ENCODE peak calls at places on chromosomes 3 and 15, in four cellular contexts. One of them, this sample, is unnamed.

GRCh38 chr3:10361375-10361774 is 40.5 kb upstream of the SEC13 start:
- DNase-seq in breast epithelium: no peak
- DNase-seq in A549: no peak
- DNase-seq in heart right ventricle: no peak
- DNase-seq in this sample: no peak

GRCh38 chr15:90219421-90220141 is 14.2 kb downstream of the CIB1 start:
- DNase-seq in heart right ventricle: peak
- DNase-seq in breast epithelium: no peak
- DNase-seq in A549: no peak
- DNase-seq in this sample: no peak

GRCh38 chr15:65088643-65089021 is 12.1 kb downstream of the KBTBD13 start:
- DNase-seq in A549: no peak
- DNase-seq in breast epithelium: no peak
- DNase-seq in heart right ventricle: no peak
- DNase-seq in this sample: no peak

GRCh38 chr3:36192901-36193300 is 187.4 kb upstream of the STAC start:
- DNase-seq in heart right ventricle: no peak
- DNase-seq in breast epithelium: no peak
- DNase-seq in A549: no peak
- DNase-seq in this sample: no peak

GRCh38 chr3:17412950-17413530 is 329.4 kb downstream of the TBC1D5 start:
- DNase-seq in breast epithelium: no peak
- DNase-seq in heart right ventricle: no peak
- DNase-seq in A549: peak
- DNase-seq in this sample: no peak

GRCh38 chr3:64667138-64667537 is 20.7 kb downstream of the ADAMTS9 start:
- DNase-seq in A549: no peak
- DNase-seq in breast epithelium: no peak
- DNase-seq in heart right ventricle: no peak
- DNase-seq in this sample: no peak

GRCh38 chr3:38003371-38003816 is 12.8 kb downstream of the VILL start:
- DNase-seq in A549: peak
- DNase-seq in heart right ventricle: peak
- DNase-seq in breast epithelium: no peak
- DNase-seq in this sample: peak

GRCh38 chr15:92683511-92683834 is 27.9 kb upstream of the FAM174B start:
- DNase-seq in A549: peak
- DNase-seq in heart right ventricle: peak
- DNase-seq in breast epithelium: no peak
- DNase-seq in this sample: no peak

GRCh38 chr3:86991840-86992430 is 986 bp upstream of the VGLL3 start:
- DNase-seq in heart right ventricle: no peak
- DNase-seq in A549: peak
- DNase-seq in breast epithelium: no peak
- DNase-seq in this sample: no peak

GRCh38 chr3:158355623-158356588 is 215.1 kb upstream of the MLF1 start:
- DNase-seq in breast epithelium: no peak
- DNase-seq in A549: no peak
- DNase-seq in heart right ventricle: no peak
- DNase-seq in this sample: no peak

GRCh38 chr15:45149060-45149459 is 19.3 kb downstream of the DUOX1 start:
- DNase-seq in heart right ventricle: no peak
- DNase-seq in breast epithelium: no peak
- DNase-seq in A549: no peak
- DNase-seq in this sample: no peak

GRCh38 chr3:101944308-101944707 is 95.0 kb downstream of the NFKBIZ start:
- DNase-seq in breast epithelium: no peak
- DNase-seq in heart right ventricle: no peak
- DNase-seq in A549: no peak
- DNase-seq in this sample: no peak

GRCh38 chr15:29097971-29098370 is 171.7 kb downstream of the NSMCE3 start:
- DNase-seq in heart right ventricle: no peak
- DNase-seq in breast epithelium: no peak
- DNase-seq in A549: no peak
- DNase-seq in this sample: no peak

GRCh38 chr3:11832964-11833621 is 13.6 kb downstream of the TAMM41 start:
- DNase-seq in A549: no peak
- DNase-seq in heart right ventricle: no peak
- DNase-seq in breast epithelium: no peak
- DNase-seq in this sample: peak

GRCh38 chr3:71312461-71312860 is 271.1 kb downstream of the FOXP1 start:
- DNase-seq in breast epithelium: no peak
- DNase-seq in A549: no peak
- DNase-seq in heart right ventricle: no peak
- DNase-seq in this sample: no peak

GRCh38 chr3:31957106-31957505 is 24.0 kb downstream of the OSBPL10 start:
- DNase-seq in A549: no peak
- DNase-seq in heart right ventricle: no peak
- DNase-seq in breast epithelium: no peak
- DNase-seq in this sample: no peak

GRCh38 chr15:90529008-90529368 is 735 bp upstream of the CRTC3 start:
- DNase-seq in heart right ventricle: no peak
- DNase-seq in A549: no peak
- DNase-seq in breast epithelium: no peak
- DNase-seq in this sample: no peak

GRCh38 chr3:71447803-71448202 is 135.7 kb downstream of the FOXP1 start:
- DNase-seq in heart right ventricle: no peak
- DNase-seq in A549: no peak
- DNase-seq in breast epithelium: no peak
- DNase-seq in this sample: no peak

GRCh38 chr15:88730751-88731150 is 72.5 kb upstream of the ACAN start:
- DNase-seq in breast epithelium: no peak
- DNase-seq in A549: no peak
- DNase-seq in heart right ventricle: no peak
- DNase-seq in this sample: no peak

GRCh38 chr3:69364354-69364753 is 21.5 kb downstream of the FRMD4B start:
- DNase-seq in heart right ventricle: no peak
- DNase-seq in breast epithelium: no peak
- DNase-seq in A549: no peak
- DNase-seq in this sample: no peak

GRCh38 chr3:127846576-127846975 is 24.3 kb upstream of the MGLL start:
- DNase-seq in breast epithelium: no peak
- DNase-seq in A549: no peak
- DNase-seq in heart right ventricle: no peak
- DNase-seq in this sample: no peak

GRCh38 chr3:16520636-16521579 is 7.4 kb upstream of the RFTN1 start:
- DNase-seq in breast epithelium: no peak
- DNase-seq in heart right ventricle: no peak
- DNase-seq in A549: no peak
- DNase-seq in this sample: no peak

GRCh38 chr3:178381971-178382370 is 154.3 kb upstream of the KCNMB2 start:
- DNase-seq in breast epithelium: no peak
- DNase-seq in A549: no peak
- DNase-seq in heart right ventricle: no peak
- DNase-seq in this sample: no peak

GRCh38 chr3:70233112-70233511 is 79.3 kb downstream of the MDFIC2 start:
- DNase-seq in A549: no peak
- DNase-seq in breast epithelium: no peak
- DNase-seq in heart right ventricle: no peak
- DNase-seq in this sample: no peak

GRCh38 chr3:99633887-99634558 is 4.4 kb upstream of the COL8A1 start:
- DNase-seq in A549: no peak
- DNase-seq in heart right ventricle: no peak
- DNase-seq in breast epithelium: no peak
- DNase-seq in this sample: no peak

GRCh38 chr15:71262599-71262998 is 147.3 kb downstream of the THSD4 start:
- DNase-seq in heart right ventricle: no peak
- DNase-seq in A549: no peak
- DNase-seq in breast epithelium: no peak
- DNase-seq in this sample: no peak

GRCh38 chr15:90232196-90232595 is 1.5 kb downstream of the CIB1 start:
- DNase-seq in A549: no peak
- DNase-seq in heart right ventricle: no peak
- DNase-seq in breast epithelium: no peak
- DNase-seq in this sample: no peak

GRCh38 chr3:152093901-152094300 is 174.8 kb upstream of the MBNL1 start:
- DNase-seq in A549: no peak
- DNase-seq in heart right ventricle: no peak
- DNase-seq in breast epithelium: no peak
- DNase-seq in this sample: no peak

GRCh38 chr3:152097770-152098169 is 171.0 kb upstream of the MBNL1 start:
- DNase-seq in heart right ventricle: no peak
- DNase-seq in breast epithelium: no peak
- DNase-seq in A549: no peak
- DNase-seq in this sample: no peak

GRCh38 chr3:152095472-152095871 is 173.3 kb upstream of the MBNL1 start:
- DNase-seq in A549: no peak
- DNase-seq in breast epithelium: no peak
- DNase-seq in heart right ventricle: no peak
- DNase-seq in this sample: no peak

GRCh38 chr3:152097120-152097519 is 171.6 kb upstream of the MBNL1 start:
- DNase-seq in breast epithelium: no peak
- DNase-seq in heart right ventricle: no peak
- DNase-seq in A549: no peak
- DNase-seq in this sample: no peak

DNA sequence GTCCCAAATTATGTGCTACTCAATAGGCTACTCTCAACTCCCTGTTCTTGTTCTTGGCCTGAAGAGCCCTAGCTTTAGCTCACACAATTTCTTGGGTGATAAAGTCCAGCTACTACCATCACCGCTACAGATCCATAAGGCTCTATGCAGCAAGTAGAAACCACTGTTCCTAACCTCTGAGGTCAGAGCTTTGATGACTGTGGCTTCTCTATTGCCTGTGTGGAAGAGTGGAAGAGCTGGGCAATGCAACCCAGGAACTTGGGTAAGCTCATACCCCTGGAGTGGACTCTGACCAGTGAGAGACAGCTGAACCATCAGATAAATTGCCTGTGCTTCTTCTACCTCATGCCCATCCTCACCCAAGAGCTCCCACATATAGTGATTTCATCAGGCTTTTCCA is 172.4 kb upstream of the MBNL1 start:
- DNase-seq in heart right ventricle: no peak
- DNase-seq in breast epithelium: no peak
- DNase-seq in A549: no peak
- DNase-seq in this sample: no peak
- H3K27ac ChIP-seq in heart right ventricle: no peak
- H3K27ac ChIP-seq in breast epithelium: no peak
- H3K27ac ChIP-seq in A549: no peak
- H3K27ac ChIP-seq in this sample: no peak

GRCh38 chr3:131114201-131114600 is 87.5 kb downstream of the NEK11 start:
- DNase-seq in A549: no peak
- DNase-seq in heart right ventricle: no peak
- DNase-seq in breast epithelium: no peak
- DNase-seq in this sample: no peak

GRCh38 chr3:131107637-131108433 is 81.2 kb downstream of the NEK11 start:
- DNase-seq in A549: peak
- DNase-seq in heart right ventricle: no peak
- DNase-seq in breast epithelium: no peak
- DNase-seq in this sample: no peak

GRCh38 chr3:131110087-131110486 is 83.4 kb downstream of the NEK11 start:
- DNase-seq in heart right ventricle: no peak
- DNase-seq in A549: no peak
- DNase-seq in breast epithelium: no peak
- DNase-seq in this sample: no peak

DNA sequence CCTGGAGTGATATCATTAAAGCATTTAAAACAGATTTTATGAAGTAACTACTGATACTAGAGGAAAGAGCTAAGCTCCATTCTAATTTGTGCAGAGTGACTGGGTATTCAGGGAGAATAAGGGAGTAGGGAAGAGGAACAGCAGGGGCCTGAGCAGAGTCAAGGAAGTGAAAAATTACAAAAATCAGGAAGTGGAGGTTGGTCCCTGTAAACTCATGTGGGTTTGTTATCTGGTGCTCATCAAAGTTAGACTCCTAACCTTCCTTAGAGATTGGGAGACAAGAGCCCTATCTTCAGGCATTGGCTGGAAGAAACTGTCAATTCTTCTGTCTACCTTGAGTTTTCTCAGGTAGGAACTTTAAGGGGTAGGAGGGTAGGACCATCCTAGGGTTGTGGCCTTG is 82.5 kb downstream of the NEK11 start:
- DNase-seq in breast epithelium: no peak
- DNase-seq in heart right ventricle: no peak
- DNase-seq in A549: no peak
- DNase-seq in this sample: no peak
- H3K27ac ChIP-seq in breast epithelium: peak
- H3K27ac ChIP-seq in heart right ventricle: no peak
- H3K27ac ChIP-seq in A549: no peak
- H3K27ac ChIP-seq in this sample: no peak

DNA sequence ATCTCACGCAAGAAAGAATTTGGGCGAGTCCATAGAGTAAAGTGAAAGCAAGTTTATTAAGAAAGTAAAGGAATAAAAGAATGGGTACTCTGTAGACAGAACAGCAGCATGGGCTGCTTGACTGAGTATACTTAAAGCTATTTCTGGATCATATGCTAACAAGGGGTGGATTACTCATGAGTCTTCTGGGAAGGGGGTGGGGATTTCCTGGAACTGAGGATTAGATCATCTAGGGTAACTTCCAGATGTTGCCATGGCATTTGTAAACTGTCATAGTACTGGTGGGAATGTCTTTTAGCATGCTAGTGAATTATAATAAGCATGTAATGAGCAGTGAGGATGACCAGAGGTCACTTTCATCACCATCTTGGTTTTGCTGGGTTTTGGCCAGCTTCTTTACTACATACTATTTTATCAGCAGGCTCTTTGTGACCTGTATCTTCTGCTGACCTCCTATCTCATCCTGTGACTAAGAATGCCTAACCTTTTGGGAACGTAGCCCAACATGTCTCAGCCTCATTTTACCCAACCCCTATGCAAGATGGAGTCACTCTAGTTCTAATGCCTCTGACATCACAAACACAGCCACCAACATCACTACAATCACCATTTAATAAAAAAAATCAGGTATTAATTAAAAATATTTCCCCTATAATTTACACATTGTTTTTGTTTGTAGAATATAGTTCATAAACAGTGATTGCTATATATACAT is 890.7 kb upstream of the EPHA6 start:
- DNase-seq in breast epithelium: no peak
- DNase-seq in A549: peak
- DNase-seq in heart right ventricle: no peak
- DNase-seq in this sample: no peak
- H3K27ac ChIP-seq in breast epithelium: no peak
- H3K27ac ChIP-seq in A549: no peak
- H3K27ac ChIP-seq in heart right ventricle: no peak
- H3K27ac ChIP-seq in this sample: no peak

DNA sequence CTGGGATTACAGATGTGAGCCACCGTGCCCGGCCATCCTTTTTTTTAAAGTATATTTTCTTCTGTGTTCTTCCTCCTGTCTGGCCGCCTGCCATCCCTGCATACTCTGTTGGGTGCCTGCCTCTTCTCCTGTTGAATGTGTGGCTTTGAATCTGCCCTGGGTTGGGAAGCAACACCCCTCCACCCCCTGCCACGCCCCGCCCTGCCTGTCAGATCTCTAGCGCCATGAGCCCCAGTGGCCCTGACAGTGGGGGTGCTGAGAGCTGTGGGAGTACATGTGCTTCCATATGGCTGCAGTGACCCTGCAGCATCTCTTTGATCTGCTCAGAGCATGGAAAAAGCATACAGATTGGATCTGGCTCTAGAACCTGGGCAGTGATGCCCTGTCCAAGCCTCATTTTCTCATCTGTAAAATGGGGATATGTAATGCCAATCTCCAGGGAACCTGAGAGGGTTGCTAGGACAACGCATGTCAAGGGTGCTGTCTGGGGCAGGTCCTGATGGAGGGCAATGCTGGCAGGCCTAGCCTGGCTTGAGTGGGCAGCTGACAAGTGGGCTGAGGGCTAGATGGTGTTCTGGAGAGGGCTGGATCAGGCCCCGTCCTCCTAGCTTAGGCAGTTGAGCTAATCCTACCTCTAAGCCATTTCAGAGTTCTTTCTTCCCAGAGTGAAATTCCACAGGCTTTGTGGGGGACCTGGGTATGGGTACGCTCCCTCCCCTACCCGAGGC is 23.9 kb downstream of the CCDC13 start:
- DNase-seq in heart right ventricle: no peak
- DNase-seq in breast epithelium: no peak
- DNase-seq in A549: no peak
- DNase-seq in this sample: no peak
- H3K27ac ChIP-seq in heart right ventricle: no peak
- H3K27ac ChIP-seq in breast epithelium: no peak
- H3K27ac ChIP-seq in A549: no peak
- H3K27ac ChIP-seq in this sample: peak

This sample was measured in caudate nucleus.